ENCODE peak calls at places on chromosomes 6 and 20, in seven cellular contexts. One of them, this sample, is unnamed.
A peak's percentile ranks its signal among the peaks of the same experiment; 100 is the strongest.

GRCh38 chr20:38304845-38305447 is 990 bp downstream of the BPI start:
- DNase-seq in H1: peak; percentile 90
- DNase-seq in H9: peak; percentile 71
- DNase-seq in IMR-90: peak; percentile 38
- DNase-seq in mesendoderm: peak; percentile 53
- DNase-seq in mesenchymal stem cell: peak; percentile 39
- DNase-seq in trophoblast cell: peak; percentile 13
- DNase-seq in this sample: no peak

GRCh38 chr6:45478235-45478634 is 100.5 kb upstream of the SUPT3H start:
- DNase-seq in mesenchymal stem cell: peak; percentile 65
- DNase-seq in H9: no peak
- DNase-seq in IMR-90: peak; percentile 79
- DNase-seq in mesendoderm: no peak
- DNase-seq in H1: no peak
- DNase-seq in trophoblast cell: no peak
- DNase-seq in this sample: no peak

GRCh38 chr6:158536084-158536890 is 23.6 kb upstream of the TMEM181 start:
- DNase-seq in H9: peak; percentile 85
- DNase-seq in mesenchymal stem cell: peak; percentile 77
- DNase-seq in trophoblast cell: peak; percentile 71
- DNase-seq in H1: peak; percentile 92
- DNase-seq in mesendoderm: peak; percentile 92
- DNase-seq in IMR-90: peak; percentile 65
- DNase-seq in this sample: peak; percentile 87

GRCh38 chr20:56380375-56380774 is 11.6 kb downstream of the AURKA start:
- DNase-seq in H1: no peak
- DNase-seq in IMR-90: peak; percentile 88
- DNase-seq in trophoblast cell: no peak
- DNase-seq in mesenchymal stem cell: peak; percentile 83
- DNase-seq in H9: no peak
- DNase-seq in mesendoderm: no peak
- DNase-seq in this sample: no peak

GRCh38 chr6:156824142-156824541 is 47.0 kb downstream of the ARID1B start:
- DNase-seq in H9: no peak
- DNase-seq in IMR-90: no peak
- DNase-seq in trophoblast cell: no peak
- DNase-seq in mesendoderm: no peak
- DNase-seq in mesenchymal stem cell: no peak
- DNase-seq in H1: no peak
- DNase-seq in this sample: no peak

GRCh38 chr6:154632121-154632520 is 101.1 kb upstream of the SCAF8 start:
- DNase-seq in H9: no peak
- DNase-seq in mesenchymal stem cell: no peak
- DNase-seq in IMR-90: no peak
- DNase-seq in mesendoderm: peak; percentile 14
- DNase-seq in trophoblast cell: no peak
- DNase-seq in H1: no peak
- DNase-seq in this sample: no peak

GRCh38 chr6:40948598-40948997 is 90.4 kb downstream of the UNC5CL start:
- DNase-seq in H1: no peak
- DNase-seq in IMR-90: peak; percentile 48
- DNase-seq in mesenchymal stem cell: no peak
- DNase-seq in trophoblast cell: no peak
- DNase-seq in H9: no peak
- DNase-seq in mesendoderm: peak; percentile 37
- DNase-seq in this sample: no peak

GRCh38 chr6:96157018-96157565 is 141.3 kb downstream of the FUT9 start:
- DNase-seq in H1: no peak
- DNase-seq in H9: no peak
- DNase-seq in mesenchymal stem cell: peak; percentile 15
- DNase-seq in IMR-90: no peak
- DNase-seq in mesendoderm: no peak
- DNase-seq in trophoblast cell: no peak
- DNase-seq in this sample: no peak

GRCh38 chr20:4261333-4262284 is 246.3 kb upstream of the RNF24 start:
- DNase-seq in mesendoderm: no peak
- DNase-seq in mesenchymal stem cell: peak; percentile 5
- DNase-seq in H9: no peak
- DNase-seq in trophoblast cell: no peak
- DNase-seq in IMR-90: peak; percentile 56
- DNase-seq in H1: no peak
- DNase-seq in this sample: no peak

GRCh38 chr6:163711615-163712568 is 297.4 kb downstream of the QKI start:
- DNase-seq in H1: no peak
- DNase-seq in mesendoderm: peak; percentile 13
- DNase-seq in H9: peak; percentile 43
- DNase-seq in mesenchymal stem cell: no peak
- DNase-seq in trophoblast cell: no peak
- DNase-seq in IMR-90: no peak
- DNase-seq in this sample: no peak

GRCh38 chr6:105992315-105992961 is 93.7 kb upstream of the PRDM1 start:
- DNase-seq in trophoblast cell: peak; percentile 79
- DNase-seq in H9: peak; percentile 87
- DNase-seq in IMR-90: peak; percentile 72
- DNase-seq in mesenchymal stem cell: peak; percentile 81
- DNase-seq in mesendoderm: peak; percentile 91
- DNase-seq in H1: peak; percentile 91
- DNase-seq in this sample: peak; percentile 73

GRCh38 chr6:133748628-133749027 is 140.3 kb upstream of the TCF21 start:
- DNase-seq in H1: no peak
- DNase-seq in H9: no peak
- DNase-seq in mesendoderm: no peak
- DNase-seq in IMR-90: peak; percentile 72
- DNase-seq in mesenchymal stem cell: peak; percentile 69
- DNase-seq in trophoblast cell: no peak
- DNase-seq in this sample: no peak

GRCh38 chr6:169415179-169415578 is 161.5 kb upstream of the THBS2 start:
- DNase-seq in mesendoderm: peak; percentile 43
- DNase-seq in trophoblast cell: no peak
- DNase-seq in IMR-90: no peak
- DNase-seq in mesenchymal stem cell: peak; percentile 3
- DNase-seq in H9: no peak
- DNase-seq in H1: no peak
- DNase-seq in this sample: no peak

GRCh38 chr6:31208506-31208905 is 38.0 kb upstream of the POU5F1 start:
- DNase-seq in trophoblast cell: no peak
- DNase-seq in H1: no peak
- DNase-seq in IMR-90: no peak
- DNase-seq in H9: no peak
- DNase-seq in mesenchymal stem cell: no peak
- DNase-seq in mesendoderm: no peak
- DNase-seq in this sample: no peak

GRCh38 chr6:74114428-74114827 is 418.4 kb downstream of the CD109 start:
- DNase-seq in mesendoderm: no peak
- DNase-seq in mesenchymal stem cell: peak; percentile 82
- DNase-seq in H9: no peak
- DNase-seq in H1: no peak
- DNase-seq in trophoblast cell: no peak
- DNase-seq in IMR-90: peak; percentile 35
- DNase-seq in this sample: no peak

GRCh38 chr6:139472341-139473038 is 98.0 kb upstream of the CITED2 start:
- DNase-seq in H1: no peak
- DNase-seq in mesenchymal stem cell: no peak
- DNase-seq in trophoblast cell: peak; percentile 54
- DNase-seq in IMR-90: peak; percentile 44
- DNase-seq in H9: no peak
- DNase-seq in mesendoderm: no peak
- DNase-seq in this sample: no peak

GRCh38 chr20:14816471-14816870 is 479.1 kb upstream of the FLRT3 start:
- DNase-seq in mesendoderm: no peak
- DNase-seq in IMR-90: no peak
- DNase-seq in mesenchymal stem cell: no peak
- DNase-seq in H9: no peak
- DNase-seq in trophoblast cell: no peak
- DNase-seq in H1: no peak
- DNase-seq in this sample: no peak

GRCh38 chr6:147161974-147162495 is 42.2 kb upstream of the STXBP5 start:
- DNase-seq in H1: no peak
- DNase-seq in mesenchymal stem cell: peak; percentile 77
- DNase-seq in IMR-90: peak; percentile 95
- DNase-seq in trophoblast cell: no peak
- DNase-seq in mesendoderm: no peak
- DNase-seq in H9: no peak
- DNase-seq in this sample: no peak

GRCh38 chr20:1857403-1857941 is 37.7 kb upstream of the SIRPA start:
- DNase-seq in IMR-90: no peak
- DNase-seq in H1: no peak
- DNase-seq in mesendoderm: peak; percentile 81
- DNase-seq in H9: no peak
- DNase-seq in trophoblast cell: no peak
- DNase-seq in mesenchymal stem cell: no peak
- DNase-seq in this sample: no peak

GRCh38 chr6:170042086-170042485 is 248.8 kb downstream of the DLL1 start:
- DNase-seq in mesenchymal stem cell: no peak
- DNase-seq in IMR-90: no peak
- DNase-seq in mesendoderm: no peak
- DNase-seq in trophoblast cell: no peak
- DNase-seq in H9: no peak
- DNase-seq in H1: no peak
- DNase-seq in this sample: no peak

GRCh38 chr6:5146396-5146795 is 61.3 kb downstream of the PPP1R3G start:
- DNase-seq in mesenchymal stem cell: no peak
- DNase-seq in H1: no peak
- DNase-seq in H9: no peak
- DNase-seq in trophoblast cell: no peak
- DNase-seq in mesendoderm: no peak
- DNase-seq in IMR-90: no peak
- DNase-seq in this sample: no peak

GRCh38 chr6:25332671-25333071 is 53.5 kb downstream of the CARMIL1 start:
- DNase-seq in H1: no peak
- DNase-seq in trophoblast cell: no peak
- DNase-seq in mesenchymal stem cell: no peak
- DNase-seq in H9: no peak
- DNase-seq in mesendoderm: no peak
- DNase-seq in IMR-90: no peak
- DNase-seq in this sample: no peak

GRCh38 chr6:142548571-142548970 is 246.8 kb downstream of the ADGRG6 start:
- DNase-seq in trophoblast cell: no peak
- DNase-seq in H9: no peak
- DNase-seq in IMR-90: no peak
- DNase-seq in mesenchymal stem cell: no peak
- DNase-seq in mesendoderm: no peak
- DNase-seq in H1: no peak
- DNase-seq in this sample: no peak

GRCh38 chr20:38113401-38114325 is 51.4 kb downstream of the TGM2 start:
- DNase-seq in H9: peak; percentile 79
- DNase-seq in mesenchymal stem cell: no peak
- DNase-seq in IMR-90: no peak
- DNase-seq in mesendoderm: peak; percentile 88
- DNase-seq in trophoblast cell: no peak
- DNase-seq in H1: peak; percentile 79
- DNase-seq in this sample: no peak

GRCh38 chr6:12113190-12113578 is 101.1 kb downstream of the HIVEP1 start:
- DNase-seq in trophoblast cell: no peak
- DNase-seq in mesenchymal stem cell: peak; percentile 90
- DNase-seq in mesendoderm: peak; percentile 51
- DNase-seq in H9: no peak
- DNase-seq in IMR-90: peak; percentile 84
- DNase-seq in H1: no peak
- DNase-seq in this sample: no peak

GRCh38 chr6:40165036-40165709 is 230.9 kb upstream of the MOCS1 start:
- DNase-seq in mesenchymal stem cell: no peak
- DNase-seq in H9: no peak
- DNase-seq in mesendoderm: no peak
- DNase-seq in H1: no peak
- DNase-seq in IMR-90: no peak
- DNase-seq in trophoblast cell: no peak
- DNase-seq in this sample: no peak

GRCh38 chr6:31901415-31901952 is 402 bp downstream of the ZBTB12 start:
- DNase-seq in mesendoderm: no peak
- DNase-seq in mesenchymal stem cell: peak; percentile 55
- DNase-seq in H9: no peak
- DNase-seq in H1: peak; percentile 68
- DNase-seq in IMR-90: peak; percentile 41
- DNase-seq in trophoblast cell: no peak
- DNase-seq in this sample: peak; percentile 24

GRCh38 chr6:78605909-78606446 is 261.4 kb upstream of the IRAK1BP1 start:
- DNase-seq in trophoblast cell: no peak
- DNase-seq in H9: no peak
- DNase-seq in IMR-90: peak; percentile 87
- DNase-seq in H1: no peak
- DNase-seq in mesenchymal stem cell: peak; percentile 62
- DNase-seq in mesendoderm: no peak
- DNase-seq in this sample: no peak

GRCh38 chr6:47134476-47135189 is 92.5 kb upstream of the ADGRF1 start:
- DNase-seq in IMR-90: peak; percentile 96
- DNase-seq in H9: no peak
- DNase-seq in H1: no peak
- DNase-seq in mesendoderm: peak; percentile 95
- DNase-seq in trophoblast cell: no peak
- DNase-seq in mesenchymal stem cell: peak; percentile 96
- DNase-seq in this sample: no peak
- H3K4ac ChIP-seq in IMR-90: peak overlapping the region; percentile 95
- H3K4ac ChIP-seq in H9: no peak overlapping the region
- H3K4ac ChIP-seq in H1: no peak overlapping the region
- H3K4ac ChIP-seq in mesendoderm: peak overlapping the region; percentile 83
- H3K4ac ChIP-seq in trophoblast cell: peak overlapping the region; percentile 50
- H3K4ac ChIP-seq in mesenchymal stem cell: no peak overlapping the region
- H3K4ac ChIP-seq in this sample: no peak overlapping the region

GRCh38 chr6:37005827-37006514 is 516 bp downstream of the FGD2 start:
- DNase-seq in mesenchymal stem cell: no peak
- DNase-seq in mesendoderm: no peak
- DNase-seq in H9: no peak
- DNase-seq in trophoblast cell: no peak
- DNase-seq in H1: no peak
- DNase-seq in IMR-90: no peak
- DNase-seq in this sample: no peak
- H4K8ac ChIP-seq in mesenchymal stem cell: peak overlapping the region; percentile 53
- H4K8ac ChIP-seq in mesendoderm: no peak overlapping the region
- H4K8ac ChIP-seq in H9: no peak overlapping the region
- H4K8ac ChIP-seq in trophoblast cell: no peak overlapping the region
- H4K8ac ChIP-seq in H1: no peak overlapping the region
- H4K8ac ChIP-seq in IMR-90: no peak overlapping the region
- H4K8ac ChIP-seq in this sample: no peak overlapping the region

DNA sequence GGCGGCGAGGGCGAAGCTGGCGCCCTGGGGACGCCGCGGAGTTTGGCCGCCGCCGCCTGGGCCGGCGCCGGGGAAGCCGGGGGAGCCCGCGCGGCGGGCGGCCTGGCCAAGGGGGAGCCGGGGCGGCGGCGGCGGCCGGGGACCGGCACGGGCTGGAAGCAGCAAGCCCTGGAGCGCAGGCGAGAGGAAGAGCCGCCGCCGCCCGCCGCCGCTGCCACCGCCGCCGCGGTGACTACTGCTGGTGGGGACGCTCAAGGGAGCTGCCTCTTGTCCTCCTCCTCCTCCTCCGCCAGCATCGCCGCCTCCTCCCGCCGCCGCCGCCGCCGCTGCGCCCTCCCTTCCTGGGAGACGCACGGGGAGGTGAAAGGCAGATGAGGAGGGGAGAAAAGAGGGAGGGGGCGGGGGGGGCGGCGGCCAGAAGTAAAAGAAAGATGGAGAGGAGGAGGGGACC is 975 bp downstream of the PDE10A start:
- DNase-seq in trophoblast cell: peak; percentile 72
- DNase-seq in H1: no peak
- DNase-seq in IMR-90: peak; percentile 18
- DNase-seq in mesenchymal stem cell: peak; percentile 46
- DNase-seq in mesendoderm: peak; percentile 74
- DNase-seq in H9: peak; percentile 59
- DNase-seq in this sample: peak; percentile 57
- H2BK5ac ChIP-seq in trophoblast cell: no peak overlapping the region
- H2BK5ac ChIP-seq in H1: no peak overlapping the region
- H2BK5ac ChIP-seq in IMR-90: peak overlapping the region; percentile 62
- H2BK5ac ChIP-seq in mesenchymal stem cell: no peak overlapping the region
- H2BK5ac ChIP-seq in mesendoderm: no peak overlapping the region
- H2BK5ac ChIP-seq in H9: no peak overlapping the region
- H2BK5ac ChIP-seq in this sample: peak overlapping the region; percentile 83

GRCh38 chr6:109450801-109451200 is 4.8 kb downstream of the MICAL1 start:
- DNase-seq in trophoblast cell: no peak
- DNase-seq in H1: no peak
- DNase-seq in IMR-90: no peak
- DNase-seq in H9: no peak
- DNase-seq in mesenchymal stem cell: no peak
- DNase-seq in mesendoderm: no peak
- DNase-seq in this sample: no peak
- H3K4ac ChIP-seq in trophoblast cell: no peak overlapping the region
- H3K4ac ChIP-seq in H1: no peak overlapping the region
- H3K4ac ChIP-seq in IMR-90: no peak overlapping the region
- H3K4ac ChIP-seq in H9: no peak overlapping the region
- H3K4ac ChIP-seq in mesenchymal stem cell: no peak overlapping the region
- H3K4ac ChIP-seq in mesendoderm: no peak overlapping the region
- H3K4ac ChIP-seq in this sample: no peak overlapping the region